ENCODE peak calls at places on chromosome 20, in five cellular contexts. A is lower lobe of right lung, G is PC-9, E is RWPE1, V is psoas muscle. L is an unnamed sample.

GRCh38 chr20:8094845-8095244 is 37.2 kb upstream of the PLCB1 start:
- DNase-seq in G (peak), V (no peak), E (peak), A (no peak), L (no peak)

GRCh38 chr20:11001767-11002540 is 328.2 kb upstream of the JAG1 start:
- DNase-seq in A (no peak), G (peak), E (peak), V (peak), L (no peak)

GRCh38 chr20:13868331-13868730 is 83.5 kb downstream of the NDUFAF5 start:
- DNase-seq in G (no peak), V (no peak), E (no peak), A (no peak), L (no peak)

GRCh38 chr20:12321746-12322145 is 404.1 kb downstream of the BTBD3 start:
- DNase-seq in A (no peak), E (no peak), G (no peak), V (no peak), L (no peak)

GRCh38 chr20:404088-404487 is 4.0 kb upstream of the RBCK1 start:
- DNase-seq in V (no peak), A (no peak), E (no peak), G (no peak), L (no peak)

GRCh38 chr20:40897177-40897700 is 131.4 kb upstream of the TOP1 start:
- DNase-seq in V (no peak), G (no peak), A (no peak), E (no peak), L (no peak)

GRCh38 chr20:44448753-44449546 is 26.7 kb upstream of the TTPAL start:
- DNase-seq in E (no peak), V (no peak), A (no peak), G (no peak), L (no peak)

GRCh38 chr20:43507150-43508080 is at the start of gene L3MBTL1:
- DNase-seq in E (peak), G (no peak), A (peak), V (peak), L (no peak)

GRCh38 chr20:1469925-1470571 is 3.4 kb upstream of the NSFL1C start:
- DNase-seq in E (peak), A (peak), V (peak), G (peak), L (peak)

GRCh38 chr20:15111654-15112053 is 774.2 kb upstream of the FLRT3 start:
- DNase-seq in A (no peak), V (no peak), G (no peak), E (no peak), L (no peak)

GRCh38 chr20:3697588-3698235 is 14.7 kb downstream of the SIGLEC1 start:
- DNase-seq in G (no peak), A (no peak), V (no peak), E (no peak), L (no peak)

GRCh38 chr20:10699506-10699905 is 25.7 kb upstream of the JAG1 start:
- DNase-seq in A (no peak), G (no peak), V (no peak), E (no peak), L (no peak)

GRCh38 chr20:51731771-51732453 is 36.3 kb downstream of the ATP9A start:
- DNase-seq in E (no peak), V (peak), G (no peak), A (no peak), L (peak)

GRCh38 chr20:370151-370600 is 10.4 kb upstream of the TRIB3 start:
- DNase-seq in G (peak), A (peak), V (no peak), E (no peak), L (no peak)

GRCh38 chr20:5918856-5919633 is 31.3 kb downstream of the TRMT6 start:
- DNase-seq in A (no peak), V (no peak), E (peak), G (peak), L (no peak)

DNA sequence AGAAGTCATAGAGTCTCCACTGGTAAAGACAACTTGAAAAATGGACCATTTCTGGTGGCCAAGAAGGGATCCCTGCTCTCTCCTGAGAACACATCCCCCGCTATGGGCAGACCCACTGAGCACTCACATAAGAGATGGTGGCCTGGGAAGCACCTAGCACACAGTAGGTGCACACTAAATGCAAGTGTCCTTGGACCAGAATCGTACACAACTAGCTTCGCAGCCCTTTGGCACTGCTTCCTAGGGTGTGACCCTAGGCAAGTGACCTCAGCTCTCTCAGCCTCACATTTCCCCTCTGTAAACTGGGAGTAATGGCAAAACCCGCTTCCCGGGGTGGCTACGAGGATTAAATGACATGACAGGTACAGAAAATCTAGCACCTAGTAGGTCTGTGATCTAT is 35.1 kb downstream of the KCNB1 start:
- DNase-seq in E (no peak), V (no peak), A (no peak), G (no peak), L (no peak)
- H3K27ac ChIP-seq in E (no peak), V (peak), A (no peak), G (no peak), L (no peak)

DNA sequence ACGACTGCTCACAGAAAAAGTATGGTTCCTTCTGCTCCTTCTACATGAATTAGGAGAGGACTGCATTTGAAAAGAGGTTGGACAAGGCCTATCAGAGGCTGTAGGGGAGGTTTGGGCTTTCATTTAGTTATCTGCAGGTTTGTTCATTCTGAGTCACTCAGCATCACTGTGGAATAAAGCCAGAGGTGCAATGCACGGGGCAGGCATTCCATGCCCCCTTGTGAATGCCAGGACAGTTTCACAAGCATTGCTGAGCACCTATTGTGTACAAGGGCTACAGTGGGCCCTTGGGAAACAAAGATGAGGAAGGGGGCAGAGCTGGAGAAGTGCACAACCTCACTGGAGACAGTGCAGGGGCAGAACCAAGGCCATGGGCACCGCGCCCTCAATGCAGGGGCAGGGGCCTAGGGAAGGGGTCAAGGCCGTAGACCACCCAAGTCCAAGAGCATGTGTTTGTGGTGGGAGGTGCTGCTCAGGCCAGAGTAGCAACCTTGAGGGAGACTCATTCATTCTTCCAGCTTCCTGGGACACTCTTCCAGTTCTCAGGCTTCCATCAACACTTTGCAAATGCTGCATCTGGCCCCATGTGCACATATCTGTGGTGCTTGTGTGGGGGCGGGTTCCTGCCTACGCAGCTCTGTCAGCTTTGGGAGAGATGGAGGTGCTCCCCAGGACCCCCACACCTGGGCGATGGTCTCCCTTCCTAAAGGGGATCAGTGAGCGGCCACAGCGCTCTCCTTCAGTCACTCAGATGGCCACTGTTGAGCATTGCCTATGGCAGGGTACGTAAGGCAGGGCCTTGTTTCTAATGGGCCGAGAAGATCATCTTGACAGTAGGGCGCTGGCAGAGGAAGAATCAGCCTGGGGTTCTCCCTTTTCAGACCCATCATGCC is 204.5 kb downstream of the SYNDIG1 start:
- DNase-seq in E (peak), V (no peak), A (no peak), G (peak), L (no peak)
- H3K27ac ChIP-seq in E (no peak), V (no peak), A (no peak), G (peak), L (no peak)

GRCh38 chr20:56360133-56360898 is 1.5 kb downstream of the FAM210B start:
- DNase-seq in A (no peak), G (no peak), V (no peak), E (peak), L (no peak)
- H3K27ac ChIP-seq in A (peak), G (no peak), V (peak), E (peak), L (peak)

GRCh38 chr20:22615425-22615824 is 31.1 kb upstream of the FOXA2 start:
- DNase-seq in E (no peak), V (no peak), G (no peak), A (no peak), L (no peak)
- H3K27ac ChIP-seq in E (no peak), V (no peak), G (no peak), A (no peak), L (no peak)

GRCh38 chr20:33503564-33503963 is 13.7 kb downstream of the CBFA2T2 start:
- DNase-seq in E (no peak), G (no peak), A (no peak), V (no peak), L (no peak)

GRCh38 chr20:33501000-33501399 is 11.1 kb downstream of the CBFA2T2 start:
- DNase-seq in A (no peak), E (no peak), V (no peak), G (no peak), L (no peak)

GRCh38 chr20:33507461-33507860 is 17.6 kb downstream of the CBFA2T2 start:
- DNase-seq in V (no peak), A (no peak), E (no peak), G (no peak), L (no peak)

DNA sequence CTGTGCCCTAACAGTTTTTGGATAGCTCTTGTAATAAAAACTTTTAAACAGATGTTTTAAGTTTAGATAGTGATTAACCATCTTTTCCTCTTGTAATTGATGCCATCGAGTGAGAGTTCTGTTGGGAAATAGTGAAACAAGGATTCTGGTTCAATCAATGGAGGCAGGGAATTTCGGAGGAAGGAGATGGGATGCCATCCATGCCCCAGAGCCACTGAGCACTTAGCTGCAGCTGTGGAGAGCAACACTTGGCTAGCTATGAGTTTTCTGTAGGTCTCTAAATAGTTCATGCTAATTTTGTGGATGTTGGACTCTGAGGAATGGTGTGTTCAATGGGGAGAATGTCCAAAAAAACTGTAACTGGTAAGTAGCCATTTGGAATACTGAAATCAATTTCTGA is 16.7 kb downstream of the CBFA2T2 start:
- DNase-seq in E (no peak), G (no peak), V (no peak), A (no peak), L (no peak)
- H3K27ac ChIP-seq in E (no peak), G (no peak), V (no peak), A (no peak), L (no peak)

GRCh38 chr20:25320035-25320800 is 70.4 kb downstream of the ABHD12 start:
- DNase-seq in G (no peak), A (no peak), V (no peak), E (no peak), L (no peak)
- H3K27ac ChIP-seq in G (no peak), A (no peak), V (no peak), E (peak), L (peak)

GRCh38 chr20:59042796-59043621 is 423 bp upstream of the PRELID3B start:
- DNase-seq in G (peak), E (peak), V (peak), A (peak), L (peak)
- H3K27ac ChIP-seq in G (peak), E (peak), V (peak), A (peak), L (peak)

GRCh38 chr20:49697071-49697470 is 16.6 kb downstream of the B4GALT5 start:
- DNase-seq in G (peak), V (no peak), A (no peak), E (no peak), L (no peak)
- H3K27ac ChIP-seq in G (peak), V (peak), A (no peak), E (peak), L (no peak)

GRCh38 chr20:38847840-38848239 is 42.3 kb downstream of the PPP1R16B start:
- DNase-seq in V (no peak), E (no peak), A (no peak), G (no peak), L (no peak)
- H3K27ac ChIP-seq in V (no peak), E (no peak), A (no peak), G (no peak), L (no peak)

GRCh38 chr20:33434434-33434833 is 9.1 kb downstream of the SNTA1 start:
- DNase-seq in E (no peak), A (no peak), G (no peak), V (no peak), L (no peak)

GRCh38 chr20:33431797-33432381 is 11.7 kb downstream of the SNTA1 start:
- DNase-seq in G (no peak), E (no peak), A (no peak), V (no peak), L (peak)

GRCh38 chr20:33437141-33437911 is 6.2 kb downstream of the SNTA1 start:
- DNase-seq in A (no peak), V (peak), G (no peak), E (no peak), L (peak)

GRCh38 chr20:33433465-33433864 is 10.1 kb downstream of the SNTA1 start:
- DNase-seq in G (no peak), A (peak), V (peak), E (no peak), L (peak)

GRCh38 chr20:33433875-33434274 is 9.7 kb downstream of the SNTA1 start:
- DNase-seq in V (no peak), G (no peak), A (no peak), E (no peak), L (no peak)
- H3K27ac ChIP-seq in V (peak), G (no peak), A (no peak), E (no peak), L (peak)